ENCODE peak calls at places on chromosomes 13 and 19, in nine cellular contexts. R, X, C, Q, V, U, D, Y and A are unnamed samples.
A peak's percentile ranks its signal among the peaks of the same experiment; 100 is the strongest.

GRCh38 chr19:27966390-27966816 is 1246.5 kb downstream of the UQCRFS1 start:
- DNase-seq in R (no peak), X (no peak), C (no peak), Q (peak; percentile 53), V (no peak), U (no peak), D (no peak), Y (peak; percentile 26), A (no peak)

GRCh38 chr13:114010401-114011101 is 36.7 kb upstream of the C13orf46 start:
- DNase-seq in R (peak; percentile 12), X (no peak), C (no peak), Q (no peak), V (no peak), U (peak; percentile 15), D (no peak), Y (no peak), A (no peak)

GRCh38 chr19:31303262-31303815 is 45.9 kb downstream of the TSHZ3 start:
- DNase-seq in R (no peak), X (no peak), C (no peak), Q (no peak), V (peak; percentile 21), U (no peak), D (no peak), Y (no peak), A (no peak)

GRCh38 chr13:95641961-95642621 is 2.4 kb downstream of the DZIP1 start:
- DNase-seq in R (peak; percentile 34), X (peak; percentile 62), C (peak; percentile 41), Q (peak; percentile 76), V (no peak), U (peak; percentile 43), D (peak; percentile 43), Y (peak; percentile 69), A (no peak)

GRCh38 chr19:15532779-15533521 is 24.6 kb downstream of the CYP4F22 start:
- DNase-seq in R (no peak), X (no peak), C (no peak), Q (no peak), V (no peak), U (no peak), D (no peak), Y (no peak), A (no peak)

GRCh38 chr19:2482354-2483038 is 6.6 kb downstream of the GADD45B start:
- DNase-seq in R (no peak), X (no peak), C (no peak), Q (no peak), V (no peak), U (no peak), D (no peak), Y (no peak), A (no peak)

GRCh38 chr19:4369109-4369887 is 25.9 kb downstream of the MPND start:
- DNase-seq in R (peak; percentile 65), X (peak; percentile 84), C (peak; percentile 46), Q (no peak), V (peak; percentile 84), U (peak; percentile 52), D (no peak), Y (no peak), A (peak; percentile 77)

GRCh38 chr13:110396913-110397379 is 89.9 kb downstream of the COL4A2 start:
- DNase-seq in R (peak; percentile 93), X (peak; percentile 59), C (peak; percentile 87), Q (peak; percentile 99), V (peak; percentile 80), U (peak; percentile 89), D (peak; percentile 39), Y (peak; percentile 100), A (peak; percentile 85)

GRCh38 chr19:16416996-16417395 is 54.8 kb downstream of the EPS15L1 start:
- DNase-seq in R (no peak), X (no peak), C (no peak), Q (no peak), V (no peak), U (no peak), D (no peak), Y (no peak), A (no peak)

GRCh38 chr19:35869327-35870123 is 1.2 kb downstream of the APLP1 start:
- DNase-seq in R (peak; percentile 73), X (peak; percentile 75), C (peak; percentile 67), Q (peak; percentile 78), V (peak; percentile 63), U (peak; percentile 59), D (peak; percentile 85), Y (peak; percentile 61), A (peak; percentile 25)
- H3K4me3 ChIP-seq in R (peak overlapping the region; percentile 73), X (no peak overlapping the region), C (peak overlapping the region; percentile 75), Q (no peak overlapping the region), V (peak overlapping the region; percentile 10), U (peak overlapping the region; percentile 60), D (no peak overlapping the region), Y (peak overlapping the region; percentile 2), A (no peak overlapping the region)

GRCh38 chr19:345320-345879 is 804 bp upstream of the MIER2 start:
- DNase-seq in R (no peak), X (no peak), C (no peak), Q (no peak), V (no peak), U (no peak), D (no peak), Y (no peak), A (no peak)
- H3K4me3 ChIP-seq in R (peak overlapping the region; percentile 99), X (no peak overlapping the region), C (peak overlapping the region; percentile 84), Q (peak overlapping the region; percentile 77), V (peak overlapping the region; percentile 80), U (peak overlapping the region; percentile 74), D (no peak overlapping the region), Y (no peak overlapping the region), A (no peak overlapping the region)

DNA sequence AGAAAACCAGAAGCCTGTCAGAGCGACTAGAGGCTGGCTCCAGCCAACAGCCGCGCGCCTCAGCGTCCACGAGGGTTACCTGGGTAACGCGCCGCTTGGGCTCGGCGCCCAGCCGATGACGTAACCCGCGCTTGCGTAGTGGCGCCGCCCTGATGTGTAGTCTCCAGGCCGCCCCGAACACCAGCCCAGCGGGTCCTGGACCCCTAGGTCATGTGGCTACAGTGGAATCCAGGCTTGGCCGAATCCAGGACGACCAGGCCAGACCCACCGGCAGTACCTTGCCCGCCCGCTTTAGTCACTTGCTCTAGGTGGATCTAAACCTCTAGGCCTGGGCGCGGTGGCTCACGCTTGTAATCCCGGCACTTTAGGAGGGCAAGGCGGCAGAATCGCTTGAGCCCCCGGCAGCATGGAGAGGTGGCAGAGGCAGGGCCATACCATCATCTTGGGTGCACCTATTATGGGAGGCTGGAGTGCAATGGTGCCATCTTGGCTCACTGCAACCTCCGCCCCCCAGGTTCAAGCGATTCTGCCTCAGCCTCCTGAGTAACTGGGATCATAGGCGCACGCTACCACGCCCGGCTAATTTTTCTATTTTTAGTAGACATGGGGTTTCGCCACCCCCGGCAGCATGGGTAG is 7.2 kb upstream of the ZNF606 start:
- DNase-seq in R (peak; percentile 88), X (peak; percentile 92), C (peak; percentile 85), Q (peak; percentile 42), V (peak; percentile 88), U (peak; percentile 77), D (peak; percentile 78), Y (peak; percentile 87), A (peak; percentile 90)
- H3K4me3 ChIP-seq in R (peak overlapping the region; percentile 17), X (peak overlapping the region; percentile 19), C (peak overlapping the region; percentile 65), Q (peak overlapping the region; percentile 75), V (peak overlapping the region; percentile 46), U (peak overlapping the region; percentile 44), D (no peak overlapping the region), Y (peak overlapping the region; percentile 42), A (peak overlapping the region; percentile 11)

GRCh38 chr19:36972594-36972993 is 56.5 kb downstream of the ZNF568 start:
- DNase-seq in R (no peak), X (no peak), C (no peak), Q (no peak), V (peak; percentile 31), U (no peak), D (no peak), Y (no peak), A (no peak)
- H3K4me3 ChIP-seq in R (peak overlapping the region; percentile 43), X (peak overlapping the region; percentile 23), C (peak overlapping the region; percentile 85), Q (peak overlapping the region; percentile 81), V (peak overlapping the region; percentile 55), U (peak overlapping the region; percentile 82), D (peak overlapping the region; percentile 45), Y (peak overlapping the region; percentile 58), A (peak overlapping the region; percentile 55)

GRCh38 chr13:45885194-45885593 is 33.6 kb upstream of the SIAH3 start:
- DNase-seq in R (no peak), X (no peak), C (no peak), Q (no peak), V (no peak), U (no peak), D (no peak), Y (no peak), A (no peak)

GRCh38 chr13:45889582-45890243 is 38.2 kb upstream of the SIAH3 start:
- DNase-seq in R (no peak), X (no peak), C (no peak), Q (no peak), V (no peak), U (no peak), D (no peak), Y (no peak), A (no peak)
- H3K4me3 ChIP-seq in R (no peak overlapping the region), X (no peak overlapping the region), C (no peak overlapping the region), Q (no peak overlapping the region), V (no peak overlapping the region), U (no peak overlapping the region), D (no peak overlapping the region), Y (no peak overlapping the region), A (no peak overlapping the region)

GRCh38 chr13:106468207-106468606 is 67.3 kb downstream of the EFNB2 start:
- DNase-seq in R (no peak), X (no peak), C (peak; percentile 44), Q (no peak), V (no peak), U (no peak), D (peak; percentile 26), Y (no peak), A (no peak)
- H3K4me3 ChIP-seq in R (no peak overlapping the region), X (no peak overlapping the region), C (peak overlapping the region; percentile 23), Q (no peak overlapping the region), V (no peak overlapping the region), U (peak overlapping the region; percentile 33), D (no peak overlapping the region), Y (no peak overlapping the region), A (no peak overlapping the region)

DNA sequence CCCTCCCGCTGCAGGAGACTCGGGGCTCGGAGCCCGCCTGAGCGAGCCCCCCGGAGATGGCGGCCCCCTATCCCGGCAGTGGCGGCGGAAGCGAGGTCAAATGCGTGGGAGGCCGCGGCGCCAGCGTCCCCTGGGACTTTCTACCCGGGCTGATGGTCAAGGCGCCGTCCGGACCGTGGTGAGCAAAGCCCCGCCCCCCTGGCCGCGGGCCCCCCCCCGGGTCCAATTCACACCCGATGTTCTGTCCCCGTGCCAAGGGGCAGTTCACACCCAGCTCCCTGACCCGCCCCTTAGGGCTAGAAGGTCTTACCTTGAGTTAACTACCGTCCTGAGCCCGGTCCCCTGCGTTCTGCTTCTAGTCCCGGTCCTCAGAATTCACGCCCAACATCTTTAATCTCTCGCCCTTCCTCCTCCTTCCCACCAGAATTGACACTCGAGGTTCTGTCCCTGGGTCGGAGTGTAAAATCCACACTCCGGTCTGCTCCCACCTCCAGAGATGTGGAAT is 1.4 kb downstream of the NPAS1 start:
- DNase-seq in R (peak; percentile 42), X (no peak), C (no peak), Q (peak; percentile 42), V (no peak), U (no peak), D (no peak), Y (peak; percentile 36), A (no peak)
- H3K4me3 ChIP-seq in R (peak overlapping the region; percentile 34), X (no peak overlapping the region), C (peak overlapping the region; percentile 60), Q (peak overlapping the region; percentile 62), V (no peak overlapping the region), U (peak overlapping the region; percentile 56), D (no peak overlapping the region), Y (peak overlapping the region; percentile 40), A (peak overlapping the region; percentile 5)